ENCODE peak calls at places on chromosomes 2 and 18, in five cellular contexts. L is GM13977; I is adipocyte; M is stimulated activated CD4-positive, alpha-beta T cell treated with anti-CD3 and anti-CD28 coated beads, Interleukin-2, amount 100 ng/mL, for 48 hours; T is HT-29. O is an unnamed sample.

GRCh38 chr2:122451040-122451439 is 695.6 kb downstream of the TSN start:
- DNase-seq in L (no peak), I (peak), M (no peak), T (peak), O (no peak)

GRCh38 chr18:50879302-50880107 is 587 bp downstream of the ME2 start:
- DNase-seq in L (peak), I (no peak), M (peak), T (peak), O (peak)

GRCh38 chr2:69734858-69735574 is 6.9 kb upstream of the ANXA4 start:
- DNase-seq in L (no peak), I (no peak), M (no peak), T (no peak), O (no peak)

GRCh38 chr2:24329700-24330099 is 30.6 kb downstream of the ITSN2 start:
- DNase-seq in L (peak), I (no peak), M (no peak), T (no peak), O (no peak)

GRCh38 chr2:158667567-158667966 is 127.5 kb upstream of the DAPL1 start:
- DNase-seq in L (no peak), I (peak), M (no peak), T (no peak), O (no peak)

GRCh38 chr18:70373062-70373519 is 84.2 kb downstream of the SOCS6 start:
- DNase-seq in L (no peak), I (peak), M (no peak), T (peak), O (no peak)

GRCh38 chr2:136439277-136439676 is 321.3 kb upstream of the CXCR4 start:
- DNase-seq in L (no peak), I (no peak), M (no peak), T (no peak), O (no peak)

GRCh38 chr18:48527467-48527866 is 11.4 kb upstream of the CTIF start:
- DNase-seq in L (no peak), I (no peak), M (no peak), T (no peak), O (no peak)

GRCh38 chr18:57353137-57353939 is 981 bp downstream of the ST8SIA3 start:
- DNase-seq in L (no peak), I (no peak), M (no peak), T (no peak), O (no peak)

GRCh38 chr2:164745012-164745797 is 96.4 kb downstream of the COBLL1 start:
- DNase-seq in L (no peak), I (peak), M (no peak), T (no peak), O (no peak)

GRCh38 chr18:62999921-63000320 is 284.6 kb downstream of the PHLPP1 start:
- DNase-seq in L (no peak), I (no peak), M (no peak), T (no peak), O (no peak)

GRCh38 chr18:23635283-23636040 is 27.2 kb downstream of the ANKRD29 start:
- DNase-seq in L (no peak), I (no peak), M (no peak), T (peak), O (no peak)

GRCh38 chr2:201983174-201983573 is 50.5 kb upstream of the FZD7 start:
- DNase-seq in L (no peak), I (no peak), M (no peak), T (no peak), O (no peak)

GRCh38 chr2:217980036-217980435 is 22.8 kb downstream of the TNS1 start:
- DNase-seq in L (no peak), I (peak), M (no peak), T (no peak), O (no peak)

GRCh38 chr2:209960676-209961630 is 41.5 kb upstream of the RPE start:
- DNase-seq in L (peak), I (peak), M (peak), T (peak), O (no peak)

GRCh38 chr2:15808980-15809379 is 131.4 kb upstream of the MYCN start:
- DNase-seq in L (no peak), I (no peak), M (no peak), T (no peak), O (no peak)

GRCh38 chr2:70718736-70719135 is 49.3 kb downstream of the ADD2 start:
- DNase-seq in L (no peak), I (no peak), M (no peak), T (no peak), O (no peak)

GRCh38 chr2:174965992-174966789 is 39.0 kb downstream of the CHN1 start:
- DNase-seq in L (no peak), I (peak), M (no peak), T (no peak), O (no peak)

GRCh38 chr2:148552675-148553331 is 91.7 kb upstream of the EPC2 start:
- DNase-seq in L (peak), I (peak), M (no peak), T (no peak), O (peak)

GRCh38 chr2:30334738-30335426 is 103.5 kb downstream of the LBH start:
- DNase-seq in L (no peak), I (no peak), M (no peak), T (peak), O (no peak)

GRCh38 chr2:189147361-189147760 is 32.2 kb downstream of the COL5A2 start:
- DNase-seq in L (no peak), I (no peak), M (no peak), T (no peak), O (no peak)

GRCh38 chr18:3839481-3840075 is 389.6 kb downstream of the TGIF1 start:
- DNase-seq in L (no peak), I (no peak), M (no peak), T (no peak), O (no peak)

GRCh38 chr2:61356958-61357350 is 113.9 kb downstream of the USP34 start:
- DNase-seq in L (no peak), I (peak), M (no peak), T (no peak), O (no peak)

GRCh38 chr18:62751341-62751821 is 36.0 kb downstream of the PHLPP1 start:
- DNase-seq in L (no peak), I (no peak), M (no peak), T (no peak), O (no peak)